ENCODE peak calls at places on chromosomes 3 and 15, in four cellular contexts. One of them, this sample, is unnamed.

GRCh38 chr3:141537866-141538265 is 51.0 kb downstream of the RASA2 start:
- DNase-seq in K562: no peak
- DNase-seq in GM12878: no peak
- DNase-seq in HepG2: no peak
- DNase-seq in this sample: no peak

GRCh38 chr3:160049038-160049437 is 60.4 kb downstream of the IL12A start:
- DNase-seq in HepG2: no peak
- DNase-seq in GM12878: no peak
- DNase-seq in K562: no peak
- DNase-seq in this sample: no peak

GRCh38 chr3:194682189-194682588 is 3.5 kb upstream of the FAM43A start:
- DNase-seq in K562: no peak
- DNase-seq in HepG2: no peak
- DNase-seq in GM12878: no peak
- DNase-seq in this sample: no peak

GRCh38 chr15:89243691-89244511 is at the start of gene FANCI:
- DNase-seq in HepG2: peak; percentile 87
- DNase-seq in K562: peak; percentile 98
- DNase-seq in GM12878: peak; percentile 70
- DNase-seq in this sample: peak; percentile 97

GRCh38 chr3:31882895-31883294 is 98.2 kb downstream of the OSBPL10 start:
- DNase-seq in K562: no peak
- DNase-seq in HepG2: no peak
- DNase-seq in GM12878: no peak
- DNase-seq in this sample: no peak

GRCh38 chr15:43441316-43441715 is 51.6 kb downstream of the TP53BP1 start:
- DNase-seq in K562: peak; percentile 23
- DNase-seq in HepG2: peak; percentile 3
- DNase-seq in GM12878: no peak
- DNase-seq in this sample: no peak

GRCh38 chr15:90264649-90265048 is 823 bp upstream of the NGRN start:
- DNase-seq in K562: no peak
- DNase-seq in GM12878: no peak
- DNase-seq in HepG2: peak; percentile 60
- DNase-seq in this sample: no peak

GRCh38 chr15:88423331-88423730 is 43.9 kb downstream of the MRPL46 start:
- DNase-seq in K562: no peak
- DNase-seq in GM12878: no peak
- DNase-seq in HepG2: no peak
- DNase-seq in this sample: no peak

GRCh38 chr3:129016366-129016724 is 15.2 kb downstream of the EFCC1 start:
- DNase-seq in K562: no peak
- DNase-seq in GM12878: no peak
- DNase-seq in HepG2: peak; percentile 39
- DNase-seq in this sample: no peak

GRCh38 chr3:10524799-10525301 is 19.5 kb upstream of the ATP2B2 start:
- DNase-seq in GM12878: no peak
- DNase-seq in HepG2: no peak
- DNase-seq in K562: no peak
- DNase-seq in this sample: no peak

GRCh38 chr15:49439678-49440375 is 16.8 kb downstream of the FGF7 start:
- DNase-seq in GM12878: no peak
- DNase-seq in K562: no peak
- DNase-seq in HepG2: no peak
- DNase-seq in this sample: no peak

GRCh38 chr3:140251678-140252077 is 316.7 kb downstream of the CLSTN2 start:
- DNase-seq in GM12878: no peak
- DNase-seq in K562: no peak
- DNase-seq in HepG2: no peak
- DNase-seq in this sample: no peak

DNA sequence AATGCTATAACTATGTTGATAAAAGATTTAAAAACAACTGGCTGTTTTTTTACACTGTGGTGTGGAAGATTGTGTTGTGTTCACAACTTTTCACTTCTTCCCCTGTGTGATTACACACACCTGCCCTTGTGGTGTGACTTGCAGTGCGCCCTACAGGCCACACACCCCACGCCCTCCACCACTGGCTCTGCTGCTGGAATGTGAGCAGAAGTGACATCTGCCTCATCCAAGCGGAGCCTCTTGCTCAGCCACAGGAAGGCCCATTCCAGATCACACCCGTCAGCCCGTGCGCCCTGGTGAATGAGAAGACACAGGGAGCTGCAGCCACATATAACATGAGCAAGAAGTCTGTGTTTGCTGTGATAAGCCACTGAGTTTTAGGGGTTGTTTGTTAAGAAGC is 7.0 kb downstream of the CCR2 start:
- DNase-seq in HepG2: no peak
- DNase-seq in GM12878: no peak
- DNase-seq in K562: no peak
- DNase-seq in this sample: no peak
- TF ChIP-seq FOXM1 in HepG2: no peak
- TF ChIP-seq FOXM1 in GM12878: no peak
- TF ChIP-seq FOXM1 in K562: no peak
- TF ChIP-seq FOXM1 in this sample: no peak

GRCh38 chr3:197022405-197023231 is 7.0 kb downstream of the MELTF start:
- DNase-seq in K562: no peak
- DNase-seq in GM12878: no peak
- DNase-seq in HepG2: no peak
- DNase-seq in this sample: no peak

GRCh38 chr3:197023241-197023997 is 6.2 kb downstream of the MELTF start:
- DNase-seq in HepG2: no peak
- DNase-seq in GM12878: peak; percentile 76
- DNase-seq in K562: no peak
- DNase-seq in this sample: no peak

GRCh38 chr3:197019535-197019934 is 10.1 kb downstream of the MELTF start:
- DNase-seq in K562: no peak
- DNase-seq in HepG2: no peak
- DNase-seq in GM12878: no peak
- DNase-seq in this sample: no peak

GRCh38 chr3:197021729-197022404 is 7.8 kb downstream of the MELTF start:
- DNase-seq in GM12878: no peak
- DNase-seq in K562: no peak
- DNase-seq in HepG2: no peak
- DNase-seq in this sample: no peak

DNA sequence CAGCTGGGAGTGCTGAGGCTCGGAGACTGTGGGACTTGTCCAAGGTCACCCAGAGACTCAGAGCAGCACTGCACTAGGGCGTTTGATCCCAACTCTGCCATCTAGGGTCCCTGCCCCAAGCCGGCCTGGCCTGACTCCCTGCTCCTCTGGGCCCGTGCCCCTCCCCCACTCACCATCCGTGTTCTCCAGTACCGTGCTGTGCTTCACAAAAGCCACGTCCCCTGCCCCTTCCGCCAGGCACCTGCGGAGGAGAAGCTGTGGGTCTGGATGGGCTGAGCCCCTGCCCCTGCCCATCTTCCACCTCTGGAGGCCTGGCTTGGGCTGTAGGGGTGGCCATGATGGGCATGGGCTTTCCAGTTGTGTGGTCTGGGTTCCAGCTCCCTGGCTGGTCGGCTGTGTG is 8.4 kb downstream of the MELTF start:
- DNase-seq in GM12878: no peak
- DNase-seq in K562: no peak
- DNase-seq in HepG2: no peak
- DNase-seq in this sample: no peak
- TF ChIP-seq TARDBP in GM12878: no peak
- TF ChIP-seq TARDBP in K562: no peak
- TF ChIP-seq TARDBP in HepG2: no peak
- TF ChIP-seq TARDBP in this sample: no peak

GRCh38 chr3:67605377-67605776 is 49.0 kb downstream of the SUCLG2 start:
- DNase-seq in HepG2: no peak
- DNase-seq in K562: no peak
- DNase-seq in GM12878: no peak
- DNase-seq in this sample: no peak
- TF ChIP-seq FOXK2 in HepG2: no peak
- TF ChIP-seq FOXK2 in K562: no peak
- TF ChIP-seq FOXK2 in GM12878: no peak
- TF ChIP-seq FOXK2 in this sample: no peak

DNA sequence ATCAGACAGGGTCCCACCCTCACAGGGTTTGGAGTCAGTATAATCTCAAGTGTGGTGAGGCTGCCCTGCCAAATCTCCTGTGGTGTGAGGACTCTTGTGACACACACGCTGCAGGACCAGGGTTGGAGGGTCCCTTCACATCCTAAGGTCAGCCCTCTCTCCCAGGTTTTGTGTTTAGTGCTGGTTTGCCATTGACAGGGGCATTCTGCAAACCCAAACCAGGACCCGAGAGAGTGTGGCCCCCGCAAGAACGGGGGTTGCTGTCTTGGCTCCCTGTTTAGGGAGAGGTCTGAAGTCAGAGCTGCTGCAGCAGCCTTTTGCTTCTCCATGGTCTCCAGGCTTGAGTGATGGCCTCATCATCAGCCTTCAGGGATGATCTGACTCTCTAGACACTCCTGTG is 14.7 kb downstream of the FAM107A start:
- DNase-seq in GM12878: no peak
- DNase-seq in HepG2: no peak
- DNase-seq in K562: no peak
- DNase-seq in this sample: no peak
- TF ChIP-seq FOXM1 in GM12878: no peak
- TF ChIP-seq FOXM1 in HepG2: no peak
- TF ChIP-seq FOXM1 in K562: no peak
- TF ChIP-seq FOXM1 in this sample: no peak

DNA sequence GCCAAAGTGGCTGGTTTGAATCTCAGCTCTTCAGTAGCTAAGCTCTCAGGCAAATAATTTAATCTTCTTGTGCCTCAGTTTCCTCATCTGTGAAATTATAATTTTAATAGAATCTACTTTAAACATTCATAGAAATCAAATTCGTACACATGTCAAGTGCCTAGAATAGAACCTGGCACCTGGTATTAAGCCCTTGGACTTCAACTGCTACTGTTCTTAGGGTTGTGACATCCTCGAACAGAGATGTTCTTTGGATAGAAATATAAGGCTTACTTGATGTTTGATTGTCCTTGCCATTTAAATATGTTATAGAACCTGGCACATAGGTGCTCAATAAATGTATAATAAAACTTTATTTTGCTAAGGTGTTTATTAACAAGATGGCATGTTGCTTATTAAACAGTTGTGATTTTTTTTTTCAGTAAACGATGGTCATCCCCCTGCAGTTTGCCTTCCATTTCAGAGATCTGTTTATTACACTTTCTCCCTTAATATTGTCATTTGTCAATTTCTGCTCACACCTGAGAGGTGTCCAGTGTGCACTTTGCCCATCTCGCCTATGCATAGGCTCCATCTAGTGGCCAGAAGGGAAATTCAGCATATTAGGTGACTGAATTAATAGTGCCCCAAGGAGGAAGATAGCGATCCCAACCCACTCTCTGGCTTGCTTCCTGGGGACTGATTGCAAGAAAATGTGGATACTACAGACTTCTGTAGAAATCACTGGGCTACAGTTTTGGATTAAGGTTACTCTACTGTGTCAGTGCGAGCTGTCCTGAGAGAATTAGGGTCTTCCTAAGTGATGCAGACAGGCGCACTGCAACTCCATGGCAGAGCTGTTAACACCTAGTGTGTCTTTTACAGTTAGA is 10.7 kb downstream of the IGF1R start:
- DNase-seq in K562: peak; percentile 56
- DNase-seq in HepG2: peak; percentile 66
- DNase-seq in GM12878: peak; percentile 11
- DNase-seq in this sample: peak; percentile 70
- TF ChIP-seq TARDBP in K562: no peak
- TF ChIP-seq TARDBP in HepG2: no peak
- TF ChIP-seq TARDBP in GM12878: no peak
- TF ChIP-seq TARDBP in this sample: no peak

GRCh38 chr3:133896002-133896761 is 500 bp upstream of the RAB6B start:
- DNase-seq in HepG2: no peak
- DNase-seq in K562: no peak
- DNase-seq in GM12878: no peak
- DNase-seq in this sample: peak; percentile 30
- TF ChIP-seq FOXK2 in HepG2: no peak
- TF ChIP-seq FOXK2 in K562: no peak
- TF ChIP-seq FOXK2 in GM12878: no peak
- TF ChIP-seq FOXK2 in this sample: no peak